ENCODE peak calls at places on chromosomes 7 and 10, in eight cellular contexts. One of them, this sample, is unnamed.
A peak's percentile ranks its signal among the peaks of the same experiment; 100 is the strongest.

GRCh38 chr10:105797234-105797890 is 1156.3 kb downstream of the SORCS3 start:
- DNase-seq in endothelial cell of umbilical vein: peak; percentile 1
- DNase-seq in testis: no peak
- DNase-seq in OCI-LY7: peak; percentile 34
- DNase-seq in suprapubic skin: no peak
- DNase-seq in stimulated activated CD4-positive, alpha-beta T cell treated with anti-CD3 and anti-CD28 coated beads, Interleukin-1b, Interleukin-23, amount 100 ng/mL, for 1 hour: no peak
- DNase-seq in HFF-Myc: no peak
- DNase-seq in amniotic epithelial cell: peak; percentile 83
- DNase-seq in this sample: no peak

GRCh38 chr7:50359995-50360925 is 55.7 kb downstream of the IKZF1 start:
- DNase-seq in stimulated activated CD4-positive, alpha-beta T cell treated with anti-CD3 and anti-CD28 coated beads, Interleukin-1b, Interleukin-23, amount 100 ng/mL, for 1 hour: no peak
- DNase-seq in suprapubic skin: no peak
- DNase-seq in HFF-Myc: no peak
- DNase-seq in OCI-LY7: no peak
- DNase-seq in endothelial cell of umbilical vein: no peak
- DNase-seq in testis: no peak
- DNase-seq in amniotic epithelial cell: no peak
- DNase-seq in this sample: no peak

GRCh38 chr10:131882590-131883451 is 18.0 kb upstream of the PPP2R2D start:
- DNase-seq in stimulated activated CD4-positive, alpha-beta T cell treated with anti-CD3 and anti-CD28 coated beads, Interleukin-1b, Interleukin-23, amount 100 ng/mL, for 1 hour: no peak
- DNase-seq in OCI-LY7: no peak
- DNase-seq in endothelial cell of umbilical vein: no peak
- DNase-seq in suprapubic skin: no peak
- DNase-seq in testis: no peak
- DNase-seq in amniotic epithelial cell: no peak
- DNase-seq in HFF-Myc: no peak
- DNase-seq in this sample: no peak

GRCh38 chr10:98170249-98171117 is 36.0 kb downstream of the R3HCC1L start:
- DNase-seq in OCI-LY7: peak; percentile 74
- DNase-seq in HFF-Myc: peak; percentile 33
- DNase-seq in endothelial cell of umbilical vein: peak; percentile 67
- DNase-seq in stimulated activated CD4-positive, alpha-beta T cell treated with anti-CD3 and anti-CD28 coated beads, Interleukin-1b, Interleukin-23, amount 100 ng/mL, for 1 hour: no peak
- DNase-seq in amniotic epithelial cell: peak; percentile 41
- DNase-seq in suprapubic skin: no peak
- DNase-seq in testis: peak; percentile 52
- DNase-seq in this sample: no peak

GRCh38 chr10:11183000-11183399 is 165.3 kb downstream of the CELF2 start:
- DNase-seq in stimulated activated CD4-positive, alpha-beta T cell treated with anti-CD3 and anti-CD28 coated beads, Interleukin-1b, Interleukin-23, amount 100 ng/mL, for 1 hour: no peak
- DNase-seq in HFF-Myc: no peak
- DNase-seq in amniotic epithelial cell: no peak
- DNase-seq in endothelial cell of umbilical vein: no peak
- DNase-seq in testis: no peak
- DNase-seq in suprapubic skin: no peak
- DNase-seq in OCI-LY7: no peak
- DNase-seq in this sample: no peak

GRCh38 chr10:119602241-119603095 is 5.7 kb upstream of the TIAL1 start:
- DNase-seq in suprapubic skin: no peak
- DNase-seq in amniotic epithelial cell: peak; percentile 23
- DNase-seq in testis: no peak
- DNase-seq in endothelial cell of umbilical vein: peak; percentile 38
- DNase-seq in stimulated activated CD4-positive, alpha-beta T cell treated with anti-CD3 and anti-CD28 coated beads, Interleukin-1b, Interleukin-23, amount 100 ng/mL, for 1 hour: no peak
- DNase-seq in OCI-LY7: peak; percentile 40
- DNase-seq in HFF-Myc: no peak
- DNase-seq in this sample: no peak

GRCh38 chr7:108211382-108212201 is 81.4 kb upstream of the LAMB4 start:
- DNase-seq in OCI-LY7: no peak
- DNase-seq in amniotic epithelial cell: peak; percentile 29
- DNase-seq in suprapubic skin: no peak
- DNase-seq in stimulated activated CD4-positive, alpha-beta T cell treated with anti-CD3 and anti-CD28 coated beads, Interleukin-1b, Interleukin-23, amount 100 ng/mL, for 1 hour: no peak
- DNase-seq in HFF-Myc: peak; percentile 7
- DNase-seq in endothelial cell of umbilical vein: peak; percentile 73
- DNase-seq in testis: no peak
- DNase-seq in this sample: no peak

GRCh38 chr7:108134486-108134885 is 4.3 kb upstream of the LAMB4 start:
- DNase-seq in endothelial cell of umbilical vein: no peak
- DNase-seq in OCI-LY7: no peak
- DNase-seq in amniotic epithelial cell: peak; percentile 25
- DNase-seq in HFF-Myc: peak; percentile 16
- DNase-seq in suprapubic skin: no peak
- DNase-seq in stimulated activated CD4-positive, alpha-beta T cell treated with anti-CD3 and anti-CD28 coated beads, Interleukin-1b, Interleukin-23, amount 100 ng/mL, for 1 hour: no peak
- DNase-seq in testis: no peak
- DNase-seq in this sample: no peak

GRCh38 chr7:48140001-48140681 is 31.1 kb upstream of the ABCA13 start:
- DNase-seq in OCI-LY7: no peak
- DNase-seq in amniotic epithelial cell: peak; percentile 34
- DNase-seq in testis: no peak
- DNase-seq in endothelial cell of umbilical vein: peak; percentile 57
- DNase-seq in suprapubic skin: no peak
- DNase-seq in HFF-Myc: peak; percentile 51
- DNase-seq in stimulated activated CD4-positive, alpha-beta T cell treated with anti-CD3 and anti-CD28 coated beads, Interleukin-1b, Interleukin-23, amount 100 ng/mL, for 1 hour: no peak
- DNase-seq in this sample: no peak

GRCh38 chr7:997404-998395 is 14.7 kb downstream of the CYP2W1 start:
- DNase-seq in amniotic epithelial cell: no peak
- DNase-seq in stimulated activated CD4-positive, alpha-beta T cell treated with anti-CD3 and anti-CD28 coated beads, Interleukin-1b, Interleukin-23, amount 100 ng/mL, for 1 hour: no peak
- DNase-seq in suprapubic skin: no peak
- DNase-seq in HFF-Myc: no peak
- DNase-seq in endothelial cell of umbilical vein: no peak
- DNase-seq in OCI-LY7: no peak
- DNase-seq in testis: no peak
- DNase-seq in this sample: no peak

This sample was measured in GOT3.